ENCODE peak calls at places on chromosomes 5 and 9, in six cellular contexts. One of them, this sample, is unnamed.

GRCh38 chr5:135337064-135337463 is 62.0 kb downstream of the MACROH2A1 start:
- DNase-seq in cardiac fibroblast: no peak
- DNase-seq in AG10803: no peak
- DNase-seq in lower leg skin: no peak
- DNase-seq in T-helper 2 cell treated with Interferon-gamma antibody and Interleukin-4, amounts not matched to agents 5 μg/mL and 100 μg/mL, for 36 hours: no peak
- DNase-seq in activated CD4-positive, alpha-beta T cell treated with anti-CD3 and anti-CD28 coated beads for 48 hours: no peak
- DNase-seq in this sample: no peak

GRCh38 chr9:2000314-2000713 is 14.8 kb upstream of the SMARCA2 start:
- DNase-seq in cardiac fibroblast: no peak
- DNase-seq in AG10803: no peak
- DNase-seq in lower leg skin: no peak
- DNase-seq in T-helper 2 cell treated with Interferon-gamma antibody and Interleukin-4, amounts not matched to agents 5 μg/mL and 100 μg/mL, for 36 hours: no peak
- DNase-seq in activated CD4-positive, alpha-beta T cell treated with anti-CD3 and anti-CD28 coated beads for 48 hours: no peak
- DNase-seq in this sample: no peak

GRCh38 chr9:69141851-69142250 is 32.2 kb upstream of the TJP2 start:
- DNase-seq in cardiac fibroblast: no peak
- DNase-seq in AG10803: no peak
- DNase-seq in lower leg skin: no peak
- DNase-seq in T-helper 2 cell treated with Interferon-gamma antibody and Interleukin-4, amounts not matched to agents 5 μg/mL and 100 μg/mL, for 36 hours: no peak
- DNase-seq in activated CD4-positive, alpha-beta T cell treated with anti-CD3 and anti-CD28 coated beads for 48 hours: no peak
- DNase-seq in this sample: no peak

GRCh38 chr5:67360047-67360446 is 163.4 kb upstream of the CD180 start:
- DNase-seq in cardiac fibroblast: no peak
- DNase-seq in AG10803: no peak
- DNase-seq in lower leg skin: no peak
- DNase-seq in T-helper 2 cell treated with Interferon-gamma antibody and Interleukin-4, amounts not matched to agents 5 μg/mL and 100 μg/mL, for 36 hours: no peak
- DNase-seq in activated CD4-positive, alpha-beta T cell treated with anti-CD3 and anti-CD28 coated beads for 48 hours: no peak
- DNase-seq in this sample: no peak

GRCh38 chr9:27019589-27019988 is 14.1 kb upstream of the LRRC19 start:
- DNase-seq in cardiac fibroblast: peak; percentile 16
- DNase-seq in AG10803: peak; percentile 8
- DNase-seq in lower leg skin: no peak
- DNase-seq in T-helper 2 cell treated with Interferon-gamma antibody and Interleukin-4, amounts not matched to agents 5 μg/mL and 100 μg/mL, for 36 hours: no peak
- DNase-seq in activated CD4-positive, alpha-beta T cell treated with anti-CD3 and anti-CD28 coated beads for 48 hours: no peak
- DNase-seq in this sample: no peak

GRCh38 chr9:111754800-111755199 is 39.9 kb downstream of the SHOC1 start:
- DNase-seq in cardiac fibroblast: no peak
- DNase-seq in AG10803: no peak
- DNase-seq in lower leg skin: no peak
- DNase-seq in T-helper 2 cell treated with Interferon-gamma antibody and Interleukin-4, amounts not matched to agents 5 μg/mL and 100 μg/mL, for 36 hours: no peak
- DNase-seq in activated CD4-positive, alpha-beta T cell treated with anti-CD3 and anti-CD28 coated beads for 48 hours: no peak
- DNase-seq in this sample: no peak

GRCh38 chr9:100465765-100466164 is 7.2 kb upstream of the TMEFF1 start:
- DNase-seq in cardiac fibroblast: no peak
- DNase-seq in AG10803: no peak
- DNase-seq in lower leg skin: no peak
- DNase-seq in T-helper 2 cell treated with Interferon-gamma antibody and Interleukin-4, amounts not matched to agents 5 μg/mL and 100 μg/mL, for 36 hours: no peak
- DNase-seq in activated CD4-positive, alpha-beta T cell treated with anti-CD3 and anti-CD28 coated beads for 48 hours: no peak
- DNase-seq in this sample: no peak

GRCh38 chr5:32276173-32276853 is 36.4 kb downstream of the MTMR12 start:
- DNase-seq in cardiac fibroblast: peak; percentile 68
- DNase-seq in AG10803: peak; percentile 36
- DNase-seq in lower leg skin: no peak
- DNase-seq in T-helper 2 cell treated with Interferon-gamma antibody and Interleukin-4, amounts not matched to agents 5 μg/mL and 100 μg/mL, for 36 hours: no peak
- DNase-seq in activated CD4-positive, alpha-beta T cell treated with anti-CD3 and anti-CD28 coated beads for 48 hours: no peak
- DNase-seq in this sample: no peak

GRCh38 chr5:28499764-28500290 is 1461.4 kb upstream of the CDH9 start:
- DNase-seq in cardiac fibroblast: no peak
- DNase-seq in AG10803: no peak
- DNase-seq in lower leg skin: no peak
- DNase-seq in T-helper 2 cell treated with Interferon-gamma antibody and Interleukin-4, amounts not matched to agents 5 μg/mL and 100 μg/mL, for 36 hours: no peak
- DNase-seq in activated CD4-positive, alpha-beta T cell treated with anti-CD3 and anti-CD28 coated beads for 48 hours: no peak
- DNase-seq in this sample: no peak

GRCh38 chr5:135457424-135458071 is 5.4 kb upstream of the TIFAB start:
- DNase-seq in cardiac fibroblast: peak; percentile 59
- DNase-seq in AG10803: peak; percentile 45
- DNase-seq in lower leg skin: peak; percentile 31
- DNase-seq in T-helper 2 cell treated with Interferon-gamma antibody and Interleukin-4, amounts not matched to agents 5 μg/mL and 100 μg/mL, for 36 hours: peak; percentile 29
- DNase-seq in activated CD4-positive, alpha-beta T cell treated with anti-CD3 and anti-CD28 coated beads for 48 hours: peak; percentile 80
- DNase-seq in this sample: peak; percentile 62

GRCh38 chr5:7852988-7853387 is 2.1 kb upstream of the CFAP90 start:
- DNase-seq in cardiac fibroblast: no peak
- DNase-seq in AG10803: no peak
- DNase-seq in lower leg skin: no peak
- DNase-seq in T-helper 2 cell treated with Interferon-gamma antibody and Interleukin-4, amounts not matched to agents 5 μg/mL and 100 μg/mL, for 36 hours: no peak
- DNase-seq in activated CD4-positive, alpha-beta T cell treated with anti-CD3 and anti-CD28 coated beads for 48 hours: no peak
- DNase-seq in this sample: no peak

GRCh38 chr5:40171971-40172370 is 507.7 kb upstream of the PTGER4 start:
- DNase-seq in cardiac fibroblast: peak; percentile 84
- DNase-seq in AG10803: peak; percentile 30
- DNase-seq in lower leg skin: no peak
- DNase-seq in T-helper 2 cell treated with Interferon-gamma antibody and Interleukin-4, amounts not matched to agents 5 μg/mL and 100 μg/mL, for 36 hours: no peak
- DNase-seq in activated CD4-positive, alpha-beta T cell treated with anti-CD3 and anti-CD28 coated beads for 48 hours: no peak
- DNase-seq in this sample: no peak

GRCh38 chr5:72888595-72888994 is 67.2 kb upstream of the FCHO2 start:
- DNase-seq in cardiac fibroblast: no peak
- DNase-seq in AG10803: no peak
- DNase-seq in lower leg skin: no peak
- DNase-seq in T-helper 2 cell treated with Interferon-gamma antibody and Interleukin-4, amounts not matched to agents 5 μg/mL and 100 μg/mL, for 36 hours: no peak
- DNase-seq in activated CD4-positive, alpha-beta T cell treated with anti-CD3 and anti-CD28 coated beads for 48 hours: no peak
- DNase-seq in this sample: no peak

GRCh38 chr5:125274211-125274610 is 527.8 kb upstream of the ZNF608 start:
- DNase-seq in cardiac fibroblast: no peak
- DNase-seq in AG10803: no peak
- DNase-seq in lower leg skin: no peak
- DNase-seq in T-helper 2 cell treated with Interferon-gamma antibody and Interleukin-4, amounts not matched to agents 5 μg/mL and 100 μg/mL, for 36 hours: no peak
- DNase-seq in activated CD4-positive, alpha-beta T cell treated with anti-CD3 and anti-CD28 coated beads for 48 hours: no peak
- DNase-seq in this sample: no peak

GRCh38 chr9:33032292-33032691 is 7.2 kb downstream of the DNAJA1 start:
- DNase-seq in cardiac fibroblast: no peak
- DNase-seq in AG10803: no peak
- DNase-seq in lower leg skin: no peak
- DNase-seq in T-helper 2 cell treated with Interferon-gamma antibody and Interleukin-4, amounts not matched to agents 5 μg/mL and 100 μg/mL, for 36 hours: no peak
- DNase-seq in activated CD4-positive, alpha-beta T cell treated with anti-CD3 and anti-CD28 coated beads for 48 hours: no peak
- DNase-seq in this sample: no peak

GRCh38 chr5:2021484-2022176 is 138.9 kb upstream of the IRX4 start:
- DNase-seq in cardiac fibroblast: no peak
- DNase-seq in AG10803: no peak
- DNase-seq in lower leg skin: peak; percentile 12
- DNase-seq in T-helper 2 cell treated with Interferon-gamma antibody and Interleukin-4, amounts not matched to agents 5 μg/mL and 100 μg/mL, for 36 hours: no peak
- DNase-seq in activated CD4-positive, alpha-beta T cell treated with anti-CD3 and anti-CD28 coated beads for 48 hours: no peak
- DNase-seq in this sample: no peak